ENCODE peak calls at places on chromosome 20, in ten cellular contexts. One of them, this sample, is unnamed. For H3K4me1, the result is how much of the 10 kb centered on the place peaks cover.

GRCh38 chr20:45883100-45883469 is 2.1 kb downstream of the ZSWIM1 start:
- DNase-seq in iPS DF 6.9: no peak
- DNase-seq in SJCRH30: no peak
- DNase-seq in heart left ventricle: no peak
- DNase-seq in uterus: no peak
- DNase-seq in upper lobe of left lung: no peak
- DNase-seq in effector memory CD4-positive, alpha-beta T cell: no peak
- DNase-seq in heart right ventricle: no peak
- DNase-seq in H1: no peak
- DNase-seq in tibial nerve: no peak
- DNase-seq in this sample: no peak

GRCh38 chr20:3729811-3730550 is 2.5 kb upstream of the HSPA12B start:
- DNase-seq in iPS DF 6.9: no peak
- DNase-seq in SJCRH30: no peak
- DNase-seq in heart left ventricle: peak
- DNase-seq in uterus: no peak
- DNase-seq in upper lobe of left lung: no peak
- DNase-seq in effector memory CD4-positive, alpha-beta T cell: no peak
- DNase-seq in heart right ventricle: no peak
- DNase-seq in H1: no peak
- DNase-seq in tibial nerve: no peak
- DNase-seq in this sample: no peak

GRCh38 chr20:32832664-32833063 is 12.9 kb downstream of the MAPRE1 start:
- DNase-seq in iPS DF 6.9: no peak
- DNase-seq in SJCRH30: no peak
- DNase-seq in heart left ventricle: no peak
- DNase-seq in uterus: no peak
- DNase-seq in upper lobe of left lung: no peak
- DNase-seq in effector memory CD4-positive, alpha-beta T cell: no peak
- DNase-seq in heart right ventricle: no peak
- DNase-seq in H1: no peak
- DNase-seq in tibial nerve: no peak
- DNase-seq in this sample: no peak

GRCh38 chr20:33859157-33859695 is 48.1 kb downstream of the CHMP4B start:
- DNase-seq in iPS DF 6.9: no peak
- DNase-seq in SJCRH30: no peak
- DNase-seq in heart left ventricle: no peak
- DNase-seq in uterus: no peak
- DNase-seq in upper lobe of left lung: no peak
- DNase-seq in effector memory CD4-positive, alpha-beta T cell: peak
- DNase-seq in heart right ventricle: no peak
- DNase-seq in H1: no peak
- DNase-seq in tibial nerve: no peak
- DNase-seq in this sample: peak

GRCh38 chr20:19992996-19993908 is 23.9 kb upstream of the NAA20 start:
- DNase-seq in iPS DF 6.9: no peak
- DNase-seq in SJCRH30: peak
- DNase-seq in heart left ventricle: peak
- DNase-seq in uterus: no peak
- DNase-seq in upper lobe of left lung: no peak
- DNase-seq in effector memory CD4-positive, alpha-beta T cell: no peak
- DNase-seq in heart right ventricle: peak
- DNase-seq in H1: no peak
- DNase-seq in tibial nerve: no peak
- DNase-seq in this sample: no peak

GRCh38 chr20:20864346-20865096 is 152.1 kb upstream of the RALGAPA2 start:
- DNase-seq in iPS DF 6.9: peak
- DNase-seq in SJCRH30: peak
- DNase-seq in heart left ventricle: no peak
- DNase-seq in uterus: no peak
- DNase-seq in upper lobe of left lung: no peak
- DNase-seq in effector memory CD4-positive, alpha-beta T cell: no peak
- DNase-seq in heart right ventricle: no peak
- DNase-seq in H1: no peak
- DNase-seq in tibial nerve: no peak
- DNase-seq in this sample: no peak

GRCh38 chr20:326645-327031 is 1.3 kb downstream of the SOX12 start:
- DNase-seq in iPS DF 6.9: no peak
- DNase-seq in SJCRH30: no peak
- DNase-seq in heart left ventricle: peak
- DNase-seq in uterus: no peak
- DNase-seq in upper lobe of left lung: peak
- DNase-seq in effector memory CD4-positive, alpha-beta T cell: no peak
- DNase-seq in heart right ventricle: no peak
- DNase-seq in H1: no peak
- DNase-seq in tibial nerve: no peak
- DNase-seq in this sample: no peak

GRCh38 chr20:38941726-38942389 is 15.6 kb downstream of the FAM83D start:
- DNase-seq in iPS DF 6.9: no peak
- DNase-seq in SJCRH30: no peak
- DNase-seq in heart left ventricle: no peak
- DNase-seq in uterus: no peak
- DNase-seq in upper lobe of left lung: no peak
- DNase-seq in effector memory CD4-positive, alpha-beta T cell: no peak
- DNase-seq in heart right ventricle: no peak
- DNase-seq in H1: no peak
- DNase-seq in tibial nerve: no peak
- DNase-seq in this sample: no peak

GRCh38 chr20:63224272-63225081 is 8.5 kb upstream of the YTHDF1 start:
- DNase-seq in iPS DF 6.9: no peak
- DNase-seq in SJCRH30: peak
- DNase-seq in heart left ventricle: peak
- DNase-seq in uterus: peak
- DNase-seq in upper lobe of left lung: peak
- DNase-seq in effector memory CD4-positive, alpha-beta T cell: no peak
- DNase-seq in heart right ventricle: peak
- DNase-seq in H1: no peak
- DNase-seq in tibial nerve: no peak
- DNase-seq in this sample: no peak

GRCh38 chr20:63336232-63336752 is 24.9 kb downstream of the CHRNA4 start:
- DNase-seq in iPS DF 6.9: no peak
- DNase-seq in SJCRH30: no peak
- DNase-seq in heart left ventricle: no peak
- DNase-seq in uterus: no peak
- DNase-seq in upper lobe of left lung: peak
- DNase-seq in effector memory CD4-positive, alpha-beta T cell: no peak
- DNase-seq in heart right ventricle: no peak
- DNase-seq in H1: no peak
- DNase-seq in tibial nerve: no peak
- DNase-seq in this sample: no peak

GRCh38 chr20:7924692-7925091 is 15.6 kb downstream of the HAO1 start:
- DNase-seq in iPS DF 6.9: no peak
- DNase-seq in SJCRH30: peak
- DNase-seq in heart left ventricle: no peak
- DNase-seq in uterus: no peak
- DNase-seq in upper lobe of left lung: no peak
- DNase-seq in effector memory CD4-positive, alpha-beta T cell: no peak
- DNase-seq in heart right ventricle: peak
- DNase-seq in H1: no peak
- DNase-seq in tibial nerve: no peak
- DNase-seq in this sample: no peak

GRCh38 chr20:37901667-37902503 is 1.0 kb upstream of the VSTM2L start:
- DNase-seq in iPS DF 6.9: no peak
- DNase-seq in SJCRH30: peak
- DNase-seq in heart left ventricle: no peak
- DNase-seq in uterus: peak
- DNase-seq in upper lobe of left lung: peak
- DNase-seq in effector memory CD4-positive, alpha-beta T cell: no peak
- DNase-seq in heart right ventricle: no peak
- DNase-seq in H1: peak
- DNase-seq in tibial nerve: no peak
- DNase-seq in this sample: peak

GRCh38 chr20:37904845-37905244 is 1.9 kb downstream of the VSTM2L start:
- DNase-seq in iPS DF 6.9: no peak
- DNase-seq in SJCRH30: no peak
- DNase-seq in heart left ventricle: no peak
- DNase-seq in uterus: no peak
- DNase-seq in upper lobe of left lung: no peak
- DNase-seq in effector memory CD4-positive, alpha-beta T cell: no peak
- DNase-seq in heart right ventricle: no peak
- DNase-seq in H1: no peak
- DNase-seq in tibial nerve: no peak
- DNase-seq in this sample: no peak

GRCh38 chr20:37902504-37903313 is at the start of gene VSTM2L:
- DNase-seq in iPS DF 6.9: no peak
- DNase-seq in SJCRH30: no peak
- DNase-seq in heart left ventricle: no peak
- DNase-seq in uterus: peak
- DNase-seq in upper lobe of left lung: peak
- DNase-seq in effector memory CD4-positive, alpha-beta T cell: no peak
- DNase-seq in heart right ventricle: no peak
- DNase-seq in H1: no peak
- DNase-seq in tibial nerve: no peak
- DNase-seq in this sample: no peak

GRCh38 chr20:37904008-37904675 is 1.2 kb downstream of the VSTM2L start:
- DNase-seq in iPS DF 6.9: no peak
- DNase-seq in SJCRH30: no peak
- DNase-seq in heart left ventricle: no peak
- DNase-seq in uterus: no peak
- DNase-seq in upper lobe of left lung: peak
- DNase-seq in effector memory CD4-positive, alpha-beta T cell: no peak
- DNase-seq in heart right ventricle: no peak
- DNase-seq in H1: no peak
- DNase-seq in tibial nerve: no peak
- DNase-seq in this sample: no peak

DNA sequence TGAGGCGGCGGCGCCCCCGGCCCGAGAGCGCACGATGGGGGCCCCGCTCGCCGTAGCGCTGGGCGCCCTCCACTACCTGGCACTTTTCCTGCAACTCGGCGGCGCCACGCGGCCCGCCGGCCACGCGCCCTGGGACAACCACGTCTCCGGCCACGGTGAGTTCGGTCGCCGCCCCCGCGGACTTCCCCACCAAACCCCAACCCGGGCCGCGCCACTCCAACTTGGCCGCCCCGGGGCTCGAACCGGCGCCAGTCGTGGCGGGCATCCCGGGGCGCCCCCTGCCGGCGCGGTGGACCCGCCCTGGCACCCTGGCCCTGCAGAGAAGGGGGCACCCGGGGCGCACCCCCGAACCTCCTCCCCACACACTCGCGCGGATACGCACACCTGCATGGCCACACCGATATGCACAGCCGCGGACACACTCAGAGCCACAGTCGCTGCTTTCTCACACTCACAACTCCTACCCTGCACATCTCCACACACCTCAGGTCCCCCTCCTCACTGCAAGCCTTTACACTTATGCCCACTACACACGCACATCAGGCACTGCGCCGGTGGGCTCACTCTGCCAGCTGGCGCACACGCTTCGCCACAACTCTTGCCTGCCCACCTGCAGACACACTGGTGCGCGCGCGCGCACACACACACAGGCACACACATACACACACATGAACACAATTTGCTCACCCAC is 535 bp downstream of the VSTM2L start:
- DNase-seq in iPS DF 6.9: no peak
- DNase-seq in SJCRH30: no peak
- DNase-seq in heart left ventricle: no peak
- DNase-seq in uterus: no peak
- DNase-seq in upper lobe of left lung: peak
- DNase-seq in effector memory CD4-positive, alpha-beta T cell: no peak
- DNase-seq in heart right ventricle: no peak
- DNase-seq in H1: peak
- DNase-seq in tibial nerve: no peak
- DNase-seq in this sample: no peak
- H3K4me1 ChIP-seq in iPS DF 6.9: under half
- H3K4me1 ChIP-seq in SJCRH30: under half
- H3K4me1 ChIP-seq in heart left ventricle: under half
- H3K4me1 ChIP-seq in uterus: under half
- H3K4me1 ChIP-seq in upper lobe of left lung: under half
- H3K4me1 ChIP-seq in effector memory CD4-positive, alpha-beta T cell: under half
- H3K4me1 ChIP-seq in heart right ventricle: under half
- H3K4me1 ChIP-seq in H1: under half
- H3K4me1 ChIP-seq in tibial nerve: under half
- H3K4me1 ChIP-seq in this sample: under half

DNA sequence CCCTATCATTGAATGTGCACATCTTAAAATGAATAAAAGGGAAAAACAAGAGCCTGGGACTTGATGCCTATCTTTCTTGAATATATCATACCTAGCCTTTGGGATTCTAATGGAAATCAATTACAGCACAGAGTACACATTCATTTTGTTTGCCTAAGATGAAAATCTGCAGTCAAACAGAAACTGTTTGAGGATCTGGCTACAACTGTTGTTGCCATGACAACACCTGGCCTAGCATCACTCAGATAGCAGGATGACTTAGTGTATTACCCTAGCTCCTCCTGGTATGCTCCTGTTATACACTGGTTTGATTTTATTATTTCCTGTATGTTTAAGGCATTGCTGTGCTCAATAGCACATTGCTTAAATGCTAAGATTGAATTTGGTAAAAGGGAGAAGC is 71.5 kb upstream of the LAMP5 start:
- DNase-seq in iPS DF 6.9: no peak
- DNase-seq in SJCRH30: no peak
- DNase-seq in heart left ventricle: no peak
- DNase-seq in uterus: no peak
- DNase-seq in upper lobe of left lung: no peak
- DNase-seq in effector memory CD4-positive, alpha-beta T cell: no peak
- DNase-seq in heart right ventricle: no peak
- DNase-seq in H1: no peak
- DNase-seq in tibial nerve: no peak
- DNase-seq in this sample: no peak
- H3K4me1 ChIP-seq in iPS DF 6.9: under half
- H3K4me1 ChIP-seq in SJCRH30: under half
- H3K4me1 ChIP-seq in heart left ventricle: under half
- H3K4me1 ChIP-seq in uterus: under half
- H3K4me1 ChIP-seq in upper lobe of left lung: under half
- H3K4me1 ChIP-seq in effector memory CD4-positive, alpha-beta T cell: under half
- H3K4me1 ChIP-seq in heart right ventricle: under half
- H3K4me1 ChIP-seq in H1: under half
- H3K4me1 ChIP-seq in tibial nerve: under half
- H3K4me1 ChIP-seq in this sample: under half

DNA sequence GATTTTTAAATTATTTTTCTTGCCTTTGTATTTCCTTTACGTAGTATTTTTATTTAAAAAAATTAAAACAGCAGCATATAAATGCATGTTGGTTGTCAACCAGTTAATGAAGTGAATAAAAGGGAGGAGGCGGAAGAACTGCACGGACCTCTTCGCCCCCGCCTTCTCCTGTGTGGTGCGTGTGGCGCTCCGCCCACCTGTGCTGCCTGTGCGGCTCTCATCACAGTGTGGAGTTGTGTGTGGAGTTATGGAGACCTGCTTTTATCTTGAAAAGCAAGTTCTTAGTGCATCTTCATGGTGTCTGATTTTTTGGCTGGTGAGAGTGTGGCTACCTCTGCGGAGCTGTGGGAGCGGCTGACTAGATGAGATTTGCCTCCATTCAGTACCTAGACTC is 58.4 kb downstream of the PTPN1 start:
- DNase-seq in iPS DF 6.9: no peak
- DNase-seq in SJCRH30: no peak
- DNase-seq in heart left ventricle: no peak
- DNase-seq in uterus: no peak
- DNase-seq in upper lobe of left lung: no peak
- DNase-seq in effector memory CD4-positive, alpha-beta T cell: no peak
- DNase-seq in heart right ventricle: no peak
- DNase-seq in H1: no peak
- DNase-seq in tibial nerve: no peak
- DNase-seq in this sample: no peak
- H3K4me1 ChIP-seq in iPS DF 6.9: under half
- H3K4me1 ChIP-seq in SJCRH30: under half
- H3K4me1 ChIP-seq in heart left ventricle: half or more
- H3K4me1 ChIP-seq in uterus: under half
- H3K4me1 ChIP-seq in upper lobe of left lung: under half
- H3K4me1 ChIP-seq in effector memory CD4-positive, alpha-beta T cell: under half
- H3K4me1 ChIP-seq in heart right ventricle: under half
- H3K4me1 ChIP-seq in H1: under half
- H3K4me1 ChIP-seq in tibial nerve: under half
- H3K4me1 ChIP-seq in this sample: under half

GRCh38 chr20:57469418-57470211 is 55.3 kb downstream of the CTCFL start:
- DNase-seq in iPS DF 6.9: no peak
- DNase-seq in SJCRH30: peak
- DNase-seq in heart left ventricle: peak
- DNase-seq in uterus: no peak
- DNase-seq in upper lobe of left lung: no peak
- DNase-seq in effector memory CD4-positive, alpha-beta T cell: no peak
- DNase-seq in heart right ventricle: peak
- DNase-seq in H1: no peak
- DNase-seq in tibial nerve: no peak
- DNase-seq in this sample: no peak
- H3K4me1 ChIP-seq in iPS DF 6.9: under half
- H3K4me1 ChIP-seq in SJCRH30: under half
- H3K4me1 ChIP-seq in heart left ventricle: under half
- H3K4me1 ChIP-seq in uterus: under half
- H3K4me1 ChIP-seq in upper lobe of left lung: under half
- H3K4me1 ChIP-seq in effector memory CD4-positive, alpha-beta T cell: under half
- H3K4me1 ChIP-seq in heart right ventricle: under half
- H3K4me1 ChIP-seq in H1: under half
- H3K4me1 ChIP-seq in tibial nerve: under half
- H3K4me1 ChIP-seq in this sample: under half

This sample was measured in DND-41.